ENCODE peak calls at places on chromosomes 2 and 18, in nine cellular contexts. One of them, this sample, is unnamed. For H3K27me3, the result is how much of the 10 kb centered on the place peaks cover.

GRCh38 chr2:33242845-33243244 is 233.6 kb upstream of the RASGRP3 start:
- DNase-seq in ascending aorta: no peak
- DNase-seq in WERI-Rb-1: no peak
- DNase-seq in PC-3: peak
- DNase-seq in tibial artery: no peak
- DNase-seq in cardiac muscle cell: peak
- DNase-seq in MG63: peak
- DNase-seq in transverse colon: no peak
- DNase-seq in aorta: no peak
- DNase-seq in this sample: no peak

GRCh38 chr2:172674968-172675303 is 60.7 kb upstream of the RAPGEF4 start:
- DNase-seq in ascending aorta: no peak
- DNase-seq in WERI-Rb-1: no peak
- DNase-seq in PC-3: no peak
- DNase-seq in tibial artery: no peak
- DNase-seq in cardiac muscle cell: no peak
- DNase-seq in MG63: no peak
- DNase-seq in transverse colon: no peak
- DNase-seq in aorta: no peak
- DNase-seq in this sample: peak

GRCh38 chr18:37471619-37472018 is 94.0 kb downstream of the CELF4 start:
- DNase-seq in ascending aorta: no peak
- DNase-seq in WERI-Rb-1: peak
- DNase-seq in PC-3: no peak
- DNase-seq in tibial artery: no peak
- DNase-seq in cardiac muscle cell: no peak
- DNase-seq in MG63: no peak
- DNase-seq in transverse colon: no peak
- DNase-seq in aorta: no peak
- DNase-seq in this sample: no peak

GRCh38 chr2:190050001-190050400 is 12.5 kb downstream of the MSTN start:
- DNase-seq in ascending aorta: no peak
- DNase-seq in WERI-Rb-1: no peak
- DNase-seq in PC-3: no peak
- DNase-seq in tibial artery: no peak
- DNase-seq in cardiac muscle cell: peak
- DNase-seq in MG63: no peak
- DNase-seq in transverse colon: no peak
- DNase-seq in aorta: no peak
- DNase-seq in this sample: no peak

GRCh38 chr18:63970803-63971191 is 916 bp downstream of the SERPINB8 start:
- DNase-seq in ascending aorta: peak
- DNase-seq in WERI-Rb-1: peak
- DNase-seq in PC-3: peak
- DNase-seq in tibial artery: peak
- DNase-seq in cardiac muscle cell: peak
- DNase-seq in MG63: peak
- DNase-seq in transverse colon: peak
- DNase-seq in aorta: peak
- DNase-seq in this sample: peak

GRCh38 chr18:25561923-25562322 is 210.0 kb upstream of the ZNF521 start:
- DNase-seq in ascending aorta: no peak
- DNase-seq in WERI-Rb-1: no peak
- DNase-seq in PC-3: peak
- DNase-seq in tibial artery: no peak
- DNase-seq in cardiac muscle cell: peak
- DNase-seq in MG63: peak
- DNase-seq in transverse colon: peak
- DNase-seq in aorta: no peak
- DNase-seq in this sample: peak

GRCh38 chr2:126437016-126437415 is 218.9 kb upstream of the GYPC start:
- DNase-seq in ascending aorta: no peak
- DNase-seq in WERI-Rb-1: no peak
- DNase-seq in PC-3: no peak
- DNase-seq in tibial artery: no peak
- DNase-seq in cardiac muscle cell: no peak
- DNase-seq in MG63: no peak
- DNase-seq in transverse colon: no peak
- DNase-seq in aorta: no peak
- DNase-seq in this sample: no peak

GRCh38 chr18:48997681-48997984 is 46.9 kb upstream of the SMAD7 start:
- DNase-seq in ascending aorta: no peak
- DNase-seq in WERI-Rb-1: no peak
- DNase-seq in PC-3: peak
- DNase-seq in tibial artery: no peak
- DNase-seq in cardiac muscle cell: no peak
- DNase-seq in MG63: no peak
- DNase-seq in transverse colon: no peak
- DNase-seq in aorta: no peak
- DNase-seq in this sample: no peak

GRCh38 chr2:234694244-234695013 is 197.5 kb upstream of the ARL4C start:
- DNase-seq in ascending aorta: no peak
- DNase-seq in WERI-Rb-1: no peak
- DNase-seq in PC-3: peak
- DNase-seq in tibial artery: no peak
- DNase-seq in cardiac muscle cell: peak
- DNase-seq in MG63: peak
- DNase-seq in transverse colon: no peak
- DNase-seq in aorta: no peak
- DNase-seq in this sample: no peak

GRCh38 chr2:128413718-128414341 is 95.2 kb upstream of the HS6ST1 start:
- DNase-seq in ascending aorta: peak
- DNase-seq in WERI-Rb-1: peak
- DNase-seq in PC-3: no peak
- DNase-seq in tibial artery: no peak
- DNase-seq in cardiac muscle cell: no peak
- DNase-seq in MG63: no peak
- DNase-seq in transverse colon: no peak
- DNase-seq in aorta: no peak
- DNase-seq in this sample: no peak

GRCh38 chr2:167135691-167136090 is 247.4 kb downstream of the XIRP2 start:
- DNase-seq in ascending aorta: no peak
- DNase-seq in WERI-Rb-1: no peak
- DNase-seq in PC-3: no peak
- DNase-seq in tibial artery: no peak
- DNase-seq in cardiac muscle cell: peak
- DNase-seq in MG63: peak
- DNase-seq in transverse colon: no peak
- DNase-seq in aorta: no peak
- DNase-seq in this sample: no peak

GRCh38 chr2:28664120-28664842 is 87.3 kb upstream of the PPP1CB start:
- DNase-seq in ascending aorta: no peak
- DNase-seq in WERI-Rb-1: peak
- DNase-seq in PC-3: no peak
- DNase-seq in tibial artery: peak
- DNase-seq in cardiac muscle cell: peak
- DNase-seq in MG63: no peak
- DNase-seq in transverse colon: peak
- DNase-seq in aorta: peak
- DNase-seq in this sample: no peak

DNA sequence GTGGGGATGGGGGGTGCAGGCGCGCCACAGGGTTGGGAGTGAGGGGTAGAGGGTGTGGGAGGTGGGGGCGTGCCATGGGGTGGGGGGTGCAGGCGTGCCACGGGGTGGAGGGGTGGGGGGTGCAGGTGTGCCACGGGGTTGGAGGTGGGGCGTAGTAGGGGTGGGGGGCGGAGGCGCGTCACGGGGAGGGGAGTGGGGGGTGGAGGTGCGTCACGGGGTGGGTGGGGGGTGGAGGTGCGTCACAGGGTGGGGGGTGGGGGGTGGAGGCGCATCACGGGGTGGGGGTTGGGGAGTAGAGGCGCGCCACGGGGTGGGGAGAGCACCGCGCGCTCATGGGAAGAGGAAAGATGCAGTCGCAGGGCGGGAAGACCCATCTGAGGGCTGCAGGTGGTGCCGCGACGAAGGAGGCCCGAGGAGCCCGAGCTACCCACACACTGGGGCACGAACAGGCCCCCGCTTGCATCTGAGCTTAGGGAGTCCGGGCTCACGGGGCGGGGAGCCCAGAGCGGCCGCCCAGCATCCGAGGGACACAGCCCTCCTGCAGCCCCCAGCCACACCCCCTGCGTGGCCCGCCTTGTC is 37.5 kb downstream of the SNED1 start:
- DNase-seq in ascending aorta: peak
- DNase-seq in WERI-Rb-1: no peak
- DNase-seq in PC-3: no peak
- DNase-seq in tibial artery: no peak
- DNase-seq in cardiac muscle cell: no peak
- DNase-seq in MG63: no peak
- DNase-seq in transverse colon: no peak
- DNase-seq in aorta: no peak
- DNase-seq in this sample: peak
- H3K4me3 ChIP-seq in ascending aorta: no peak
- H3K4me3 ChIP-seq in WERI-Rb-1: no peak
- H3K4me3 ChIP-seq in PC-3: peak
- H3K4me3 ChIP-seq in tibial artery: peak
- H3K4me3 ChIP-seq in cardiac muscle cell: peak
- H3K4me3 ChIP-seq in MG63: no peak
- H3K4me3 ChIP-seq in transverse colon: peak
- H3K4me3 ChIP-seq in aorta: no peak
- H3K4me3 ChIP-seq in this sample: peak

GRCh38 chr2:133824869-133825268 is 256.6 kb upstream of the NCKAP5 start:
- DNase-seq in ascending aorta: no peak
- DNase-seq in WERI-Rb-1: no peak
- DNase-seq in PC-3: no peak
- DNase-seq in tibial artery: no peak
- DNase-seq in cardiac muscle cell: no peak
- DNase-seq in MG63: no peak
- DNase-seq in transverse colon: no peak
- DNase-seq in aorta: no peak
- DNase-seq in this sample: no peak
- H3K27me3 ChIP-seq in ascending aorta: under half
- H3K27me3 ChIP-seq in WERI-Rb-1: under half
- H3K27me3 ChIP-seq in PC-3: under half
- H3K27me3 ChIP-seq in tibial artery: under half
- H3K27me3 ChIP-seq in cardiac muscle cell: under half
- H3K27me3 ChIP-seq in MG63: under half
- H3K27me3 ChIP-seq in transverse colon: under half
- H3K27me3 ChIP-seq in aorta: under half
- H3K27me3 ChIP-seq in this sample: under half

DNA sequence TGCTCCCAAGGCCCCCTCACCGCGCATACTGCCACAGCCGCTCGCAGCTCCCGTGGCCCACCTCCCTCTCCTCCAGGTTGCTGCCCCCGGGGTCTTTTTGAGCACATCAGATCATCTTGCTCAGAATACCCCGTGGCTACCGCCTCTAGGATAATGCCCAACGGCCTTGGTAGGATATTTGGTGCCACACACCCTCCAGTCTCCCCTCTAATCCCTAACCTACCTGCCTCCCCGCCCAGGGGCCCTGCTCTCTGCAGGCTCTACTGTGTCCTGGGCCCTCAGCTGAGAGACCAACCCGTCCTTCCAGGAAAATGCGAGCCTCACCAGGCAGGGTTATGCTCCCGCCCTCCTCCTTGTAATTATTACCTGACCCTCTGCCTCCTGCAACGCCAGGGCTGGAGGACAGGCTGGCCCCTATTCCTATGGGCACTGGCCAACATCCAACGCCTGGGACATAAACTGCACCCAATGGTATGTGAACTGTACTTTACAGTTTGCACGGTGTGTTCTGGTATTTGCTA is 1.5 kb upstream of the MTCL1 start:
- DNase-seq in ascending aorta: no peak
- DNase-seq in WERI-Rb-1: peak
- DNase-seq in PC-3: no peak
- DNase-seq in tibial artery: no peak
- DNase-seq in cardiac muscle cell: no peak
- DNase-seq in MG63: no peak
- DNase-seq in transverse colon: no peak
- DNase-seq in aorta: no peak
- DNase-seq in this sample: peak
- H3K4me3 ChIP-seq in ascending aorta: peak
- H3K4me3 ChIP-seq in WERI-Rb-1: peak
- H3K4me3 ChIP-seq in PC-3: peak
- H3K4me3 ChIP-seq in tibial artery: peak
- H3K4me3 ChIP-seq in cardiac muscle cell: no peak
- H3K4me3 ChIP-seq in MG63: peak
- H3K4me3 ChIP-seq in transverse colon: no peak
- H3K4me3 ChIP-seq in aorta: no peak
- H3K4me3 ChIP-seq in this sample: no peak

DNA sequence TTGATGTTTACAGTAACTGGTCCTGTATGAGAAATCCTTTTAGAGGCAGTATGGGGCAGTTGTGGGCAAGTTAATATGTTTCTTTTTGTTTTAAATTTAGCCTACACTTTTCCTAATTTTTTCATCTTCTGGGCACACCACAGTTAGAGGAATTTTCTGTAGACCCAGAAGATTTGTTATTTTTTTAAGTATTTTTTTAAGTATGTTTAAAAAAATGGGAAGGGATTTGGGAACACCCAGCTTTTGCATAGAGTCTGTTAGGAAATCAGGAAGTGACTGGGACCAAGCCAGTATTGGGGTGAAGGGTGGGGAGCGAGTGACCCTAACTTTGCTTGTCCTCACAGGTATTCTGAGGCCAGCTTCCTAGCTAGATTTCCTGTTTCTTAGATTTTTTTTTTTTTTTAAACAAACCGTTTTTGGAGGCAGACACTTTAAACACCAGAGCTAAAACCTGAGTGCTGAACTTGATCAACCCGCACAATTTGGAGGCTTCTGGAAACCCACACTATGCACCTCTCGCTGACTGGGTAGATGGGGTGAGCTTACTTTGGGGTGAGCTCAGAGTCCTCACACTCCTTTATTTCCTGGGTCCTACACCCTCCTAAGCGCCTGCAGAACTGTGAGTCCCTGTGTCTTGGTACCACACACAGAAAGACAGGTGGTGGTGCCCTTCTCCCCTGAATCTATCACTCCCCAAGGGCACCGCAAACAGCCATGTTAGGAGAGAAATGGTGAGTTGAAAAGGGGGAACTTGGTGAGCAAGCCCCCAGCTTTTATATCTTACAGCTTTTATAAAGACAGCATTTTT is 5.2 kb downstream of the GATA6 start:
- DNase-seq in ascending aorta: no peak
- DNase-seq in WERI-Rb-1: no peak
- DNase-seq in PC-3: no peak
- DNase-seq in tibial artery: peak
- DNase-seq in cardiac muscle cell: no peak
- DNase-seq in MG63: no peak
- DNase-seq in transverse colon: peak
- DNase-seq in aorta: no peak
- DNase-seq in this sample: no peak
- H3K27me3 ChIP-seq in ascending aorta: under half
- H3K27me3 ChIP-seq in WERI-Rb-1: half or more
- H3K27me3 ChIP-seq in PC-3: under half
- H3K27me3 ChIP-seq in tibial artery: under half
- H3K27me3 ChIP-seq in cardiac muscle cell: under half
- H3K27me3 ChIP-seq in MG63: under half
- H3K27me3 ChIP-seq in transverse colon: half or more
- H3K27me3 ChIP-seq in aorta: under half
- H3K27me3 ChIP-seq in this sample: half or more

DNA sequence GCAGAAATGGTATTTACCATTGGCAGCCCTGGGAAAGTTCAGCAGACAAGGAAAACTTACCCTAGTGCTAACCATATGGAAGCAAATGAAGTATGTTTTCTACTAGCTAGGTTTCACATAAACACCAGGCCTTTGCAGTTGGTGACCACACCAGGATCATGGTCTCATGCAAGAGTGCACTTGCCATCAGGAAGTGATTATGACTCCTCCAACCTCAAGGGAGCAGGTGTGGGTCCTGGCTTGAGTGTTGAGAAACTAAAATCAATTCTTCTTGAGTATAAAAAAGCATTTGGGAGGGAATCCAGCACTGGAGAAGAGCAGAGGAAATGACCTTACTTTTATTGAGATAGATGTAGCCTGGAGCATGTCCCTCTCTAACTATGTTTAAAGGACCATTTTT is 56.8 kb upstream of the SPAG16 start:
- DNase-seq in ascending aorta: no peak
- DNase-seq in WERI-Rb-1: no peak
- DNase-seq in PC-3: no peak
- DNase-seq in tibial artery: no peak
- DNase-seq in cardiac muscle cell: no peak
- DNase-seq in MG63: no peak
- DNase-seq in transverse colon: no peak
- DNase-seq in aorta: no peak
- DNase-seq in this sample: no peak
- H3K4me3 ChIP-seq in ascending aorta: no peak
- H3K4me3 ChIP-seq in WERI-Rb-1: no peak
- H3K4me3 ChIP-seq in PC-3: no peak
- H3K4me3 ChIP-seq in tibial artery: no peak
- H3K4me3 ChIP-seq in cardiac muscle cell: no peak
- H3K4me3 ChIP-seq in MG63: no peak
- H3K4me3 ChIP-seq in transverse colon: no peak
- H3K4me3 ChIP-seq in aorta: no peak
- H3K4me3 ChIP-seq in this sample: no peak

This sample was measured in H7.